ENCODE peak calls at places on chromosome 13, in seven cellular contexts. One of them, this sample, is unnamed.

GRCh38 chr13:74301200-74302063 is 167.2 kb upstream of the KLF12 start:
- DNase-seq in uterus: no peak
- DNase-seq in testis: no peak
- DNase-seq in AG10803: no peak
- DNase-seq in spleen: no peak
- DNase-seq in MM.1S: no peak
- DNase-seq in A549: no peak
- DNase-seq in this sample: no peak

GRCh38 chr13:47917022-47917574 is 84.0 kb downstream of the SUCLA2 start:
- DNase-seq in uterus: no peak
- DNase-seq in testis: no peak
- DNase-seq in AG10803: no peak
- DNase-seq in spleen: no peak
- DNase-seq in MM.1S: no peak
- DNase-seq in A549: no peak
- DNase-seq in this sample: no peak

GRCh38 chr13:100673376-100673830 is 1.2 kb downstream of the TMTC4 start:
- DNase-seq in uterus: no peak
- DNase-seq in testis: peak
- DNase-seq in AG10803: no peak
- DNase-seq in spleen: peak
- DNase-seq in MM.1S: no peak
- DNase-seq in A549: no peak
- DNase-seq in this sample: no peak

GRCh38 chr13:92830821-92831220 is 395.8 kb upstream of the GPC6 start:
- DNase-seq in uterus: no peak
- DNase-seq in testis: no peak
- DNase-seq in AG10803: no peak
- DNase-seq in spleen: no peak
- DNase-seq in MM.1S: no peak
- DNase-seq in A549: no peak
- DNase-seq in this sample: no peak

GRCh38 chr13:74129500-74130144 is 4.6 kb downstream of the KLF12 start:
- DNase-seq in uterus: no peak
- DNase-seq in testis: no peak
- DNase-seq in AG10803: peak
- DNase-seq in spleen: no peak
- DNase-seq in MM.1S: no peak
- DNase-seq in A549: no peak
- DNase-seq in this sample: peak

GRCh38 chr13:47831265-47831664 is 169.8 kb downstream of the SUCLA2 start:
- DNase-seq in uterus: no peak
- DNase-seq in testis: no peak
- DNase-seq in AG10803: peak
- DNase-seq in spleen: no peak
- DNase-seq in MM.1S: no peak
- DNase-seq in A549: no peak
- DNase-seq in this sample: peak

GRCh38 chr13:85068231-85068630 is 731.0 kb downstream of the SLITRK6 start:
- DNase-seq in uterus: no peak
- DNase-seq in testis: no peak
- DNase-seq in AG10803: no peak
- DNase-seq in spleen: no peak
- DNase-seq in MM.1S: no peak
- DNase-seq in A549: no peak
- DNase-seq in this sample: no peak

GRCh38 chr13:23086951-23087350 is 93.8 kb upstream of the SGCG start:
- DNase-seq in uterus: no peak
- DNase-seq in testis: no peak
- DNase-seq in AG10803: no peak
- DNase-seq in spleen: no peak
- DNase-seq in MM.1S: no peak
- DNase-seq in A549: no peak
- DNase-seq in this sample: no peak

GRCh38 chr13:23427342-23428182 is 5.9 kb downstream of the SACS start:
- DNase-seq in uterus: peak
- DNase-seq in testis: peak
- DNase-seq in AG10803: peak
- DNase-seq in spleen: no peak
- DNase-seq in MM.1S: no peak
- DNase-seq in A549: peak
- DNase-seq in this sample: peak

GRCh38 chr13:37806666-37807065 is 62.9 kb downstream of the TRPC4 start:
- DNase-seq in uterus: no peak
- DNase-seq in testis: no peak
- DNase-seq in AG10803: no peak
- DNase-seq in spleen: no peak
- DNase-seq in MM.1S: no peak
- DNase-seq in A549: no peak
- DNase-seq in this sample: no peak
- TF ChIP-seq CTCF in uterus: no peak
- TF ChIP-seq CTCF in testis: no peak
- TF ChIP-seq CTCF in AG10803: no peak
- TF ChIP-seq CTCF in spleen: no peak
- TF ChIP-seq CTCF in MM.1S: no peak
- TF ChIP-seq CTCF in A549: no peak
- TF ChIP-seq CTCF in this sample: no peak

GRCh38 chr13:45464141-45464686 is 525 bp upstream of the COG3 start:
- DNase-seq in uterus: no peak
- DNase-seq in testis: peak
- DNase-seq in AG10803: no peak
- DNase-seq in spleen: peak
- DNase-seq in MM.1S: no peak
- DNase-seq in A549: no peak
- DNase-seq in this sample: no peak
- TF ChIP-seq CTCF in uterus: no peak
- TF ChIP-seq CTCF in testis: peak
- TF ChIP-seq CTCF in AG10803: no peak
- TF ChIP-seq CTCF in spleen: no peak
- TF ChIP-seq CTCF in MM.1S: peak
- TF ChIP-seq CTCF in A549: no peak
- TF ChIP-seq CTCF in this sample: no peak

DNA sequence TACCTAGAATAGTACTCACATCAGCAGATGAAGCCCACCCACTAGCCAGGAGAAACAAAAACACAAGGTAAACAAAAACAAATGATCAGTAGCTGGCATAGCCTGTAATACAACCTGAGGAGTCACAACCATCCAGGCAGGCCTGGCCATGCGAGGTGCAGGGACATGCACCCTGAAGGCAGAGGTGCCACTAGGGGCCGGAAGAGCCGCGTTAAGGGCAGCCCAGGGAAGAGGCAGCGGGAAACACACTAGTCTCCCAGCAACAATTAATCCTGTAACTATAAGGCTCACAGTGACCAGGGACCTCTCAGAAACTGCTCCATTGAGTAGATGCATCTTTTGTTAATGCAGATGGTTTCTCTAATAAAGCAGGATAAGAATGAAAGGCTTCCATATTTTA is 28.9 kb downstream of the ANKRD10 start:
- DNase-seq in uterus: no peak
- DNase-seq in testis: no peak
- DNase-seq in AG10803: no peak
- DNase-seq in spleen: no peak
- DNase-seq in MM.1S: no peak
- DNase-seq in A549: no peak
- DNase-seq in this sample: no peak
- TF ChIP-seq CTCF in uterus: no peak
- TF ChIP-seq CTCF in testis: no peak
- TF ChIP-seq CTCF in AG10803: no peak
- TF ChIP-seq CTCF in spleen: no peak
- TF ChIP-seq CTCF in MM.1S: no peak
- TF ChIP-seq CTCF in A549: no peak
- TF ChIP-seq CTCF in this sample: no peak

DNA sequence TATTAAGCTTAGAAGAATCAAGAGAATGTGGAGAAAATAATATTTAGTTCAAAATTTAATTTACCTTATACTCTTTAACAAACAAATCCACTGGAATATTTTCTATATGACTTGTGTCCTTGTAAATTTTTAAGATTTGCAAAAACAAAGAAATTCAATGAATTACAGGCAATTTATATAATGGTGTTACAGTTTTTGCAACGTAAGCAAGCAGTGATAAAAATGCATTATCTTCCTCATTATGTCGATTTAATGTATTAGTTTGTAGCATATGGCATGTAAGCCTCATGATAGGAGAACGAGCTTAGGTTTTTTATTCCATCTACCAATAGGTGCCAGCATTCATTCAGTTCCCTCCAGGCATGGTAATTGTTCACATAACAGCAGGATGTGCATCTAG is 100.0 kb upstream of the PCDH9 start:
- DNase-seq in uterus: no peak
- DNase-seq in testis: no peak
- DNase-seq in AG10803: no peak
- DNase-seq in spleen: no peak
- DNase-seq in MM.1S: no peak
- DNase-seq in A549: no peak
- DNase-seq in this sample: no peak
- TF ChIP-seq CTCF in uterus: no peak
- TF ChIP-seq CTCF in testis: no peak
- TF ChIP-seq CTCF in AG10803: no peak
- TF ChIP-seq CTCF in spleen: no peak
- TF ChIP-seq CTCF in MM.1S: no peak
- TF ChIP-seq CTCF in A549: no peak
- TF ChIP-seq CTCF in this sample: no peak

GRCh38 chr13:59342396-59342795 is 821.3 kb downstream of the DIAPH3 start:
- DNase-seq in uterus: no peak
- DNase-seq in testis: no peak
- DNase-seq in AG10803: no peak
- DNase-seq in spleen: no peak
- DNase-seq in MM.1S: no peak
- DNase-seq in A549: no peak
- DNase-seq in this sample: no peak

GRCh38 chr13:59343132-59343531 is 820.6 kb downstream of the DIAPH3 start:
- DNase-seq in uterus: no peak
- DNase-seq in testis: no peak
- DNase-seq in AG10803: no peak
- DNase-seq in spleen: no peak
- DNase-seq in MM.1S: no peak
- DNase-seq in A549: no peak
- DNase-seq in this sample: no peak

GRCh38 chr13:59346861-59347470 is 816.8 kb downstream of the DIAPH3 start:
- DNase-seq in uterus: no peak
- DNase-seq in testis: no peak
- DNase-seq in AG10803: no peak
- DNase-seq in spleen: no peak
- DNase-seq in MM.1S: no peak
- DNase-seq in A549: no peak
- DNase-seq in this sample: no peak

GRCh38 chr13:59345316-59345715 is 818.4 kb downstream of the DIAPH3 start:
- DNase-seq in uterus: peak
- DNase-seq in testis: no peak
- DNase-seq in AG10803: no peak
- DNase-seq in spleen: no peak
- DNase-seq in MM.1S: no peak
- DNase-seq in A549: no peak
- DNase-seq in this sample: no peak

DNA sequence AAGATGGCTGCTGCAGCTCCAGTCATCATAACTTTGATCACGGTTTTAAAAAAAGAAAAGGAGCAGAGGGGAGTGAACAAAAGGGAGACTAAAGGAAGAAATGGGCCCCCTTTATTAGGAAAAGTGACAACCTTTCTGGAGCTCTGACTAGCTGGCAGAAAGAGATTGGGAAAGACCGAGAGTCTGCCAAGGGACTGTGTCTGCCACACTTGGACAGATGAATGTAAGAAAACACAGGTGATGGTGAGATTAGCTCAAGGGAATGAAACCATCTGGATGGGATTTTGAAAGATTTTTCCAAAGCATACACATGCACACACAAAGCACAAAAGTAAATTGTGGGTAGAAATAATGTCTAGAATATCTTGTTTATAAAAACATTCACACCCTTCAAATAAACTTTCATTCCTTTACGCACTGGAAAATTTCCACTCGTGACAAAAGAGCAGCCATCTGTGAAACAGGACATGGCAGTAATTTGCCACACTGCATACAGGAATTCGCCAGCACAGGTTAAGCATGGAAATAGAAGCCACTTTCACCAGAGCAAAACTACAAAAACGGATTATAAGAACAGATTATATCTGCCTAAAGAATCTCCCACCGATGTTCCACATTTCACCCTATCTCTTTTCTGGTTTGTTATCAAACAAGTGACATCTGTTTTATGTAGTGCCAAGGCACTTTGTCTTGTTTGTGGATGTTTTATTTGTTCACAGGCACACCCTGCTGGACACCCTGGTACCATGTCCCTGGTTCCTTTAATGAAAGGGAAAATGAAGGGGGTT is 819.5 kb downstream of the DIAPH3 start:
- DNase-seq in uterus: no peak
- DNase-seq in testis: no peak
- DNase-seq in AG10803: no peak
- DNase-seq in spleen: no peak
- DNase-seq in MM.1S: no peak
- DNase-seq in A549: no peak
- DNase-seq in this sample: no peak
- TF ChIP-seq CTCF in uterus: no peak
- TF ChIP-seq CTCF in testis: no peak
- TF ChIP-seq CTCF in AG10803: no peak
- TF ChIP-seq CTCF in spleen: no peak
- TF ChIP-seq CTCF in MM.1S: no peak
- TF ChIP-seq CTCF in A549: no peak
- TF ChIP-seq CTCF in this sample: no peak

GRCh38 chr13:72651196-72651595 is 76.2 kb downstream of the MZT1 start:
- DNase-seq in uterus: no peak
- DNase-seq in testis: peak
- DNase-seq in AG10803: no peak
- DNase-seq in spleen: no peak
- DNase-seq in MM.1S: no peak
- DNase-seq in A549: no peak
- DNase-seq in this sample: peak
- TF ChIP-seq CTCF in uterus: no peak
- TF ChIP-seq CTCF in testis: peak
- TF ChIP-seq CTCF in AG10803: no peak
- TF ChIP-seq CTCF in spleen: peak
- TF ChIP-seq CTCF in MM.1S: no peak
- TF ChIP-seq CTCF in A549: no peak
- TF ChIP-seq CTCF in this sample: no peak

This sample was measured in fibroblast of mammary gland.